ENCODE peak calls at places on chromosomes 11 and 22, in five cellular contexts. N is right lobe of liver, L is Kasumi-1, A is BE2C, B is mucosa of descending colon. C is an unnamed sample.

GRCh38 chr11:119778391-119779194 is 49.6 kb upstream of the NECTIN1 start:
- DNase-seq in N (no peak), L (no peak), A (no peak), B (no peak), C (no peak)

GRCh38 chr11:4645974-4646373 is 2.2 kb downstream of the OR51E1 start:
- DNase-seq in N (no peak), L (no peak), A (no peak), B (no peak), C (peak)

GRCh38 chr11:79244175-79244804 is 196.5 kb downstream of the TENM4 start:
- DNase-seq in N (no peak), L (no peak), A (no peak), B (no peak), C (no peak)

GRCh38 chr11:2325123-2325522 is 23.3 kb downstream of the TSPAN32 start:
- DNase-seq in N (no peak), L (no peak), A (no peak), B (no peak), C (no peak)

GRCh38 chr11:2768471-2769408 is 68.9 kb upstream of the KCNQ1OT1 start:
- DNase-seq in N (no peak), L (no peak), A (no peak), B (no peak), C (no peak)

GRCh38 chr22:23266780-23267179 is 86.5 kb downstream of the BCR start:
- DNase-seq in N (no peak), L (no peak), A (no peak), B (no peak), C (no peak)

GRCh38 chr11:112499153-112499907 is 238.7 kb upstream of the PLET1 start:
- DNase-seq in N (no peak), L (no peak), A (no peak), B (no peak), C (no peak)

GRCh38 chr11:8271106-8271886 is 7.6 kb upstream of the LMO1 start:
- DNase-seq in N (no peak), L (no peak), A (no peak), B (no peak), C (no peak)

GRCh38 chr22:49724030-49724892 is 103.4 kb downstream of the BRD1 start:
- DNase-seq in N (no peak), L (no peak), A (no peak), B (peak), C (no peak)

GRCh38 chr22:29266564-29267461 is 968 bp downstream of the RHBDD3 start:
- DNase-seq in N (peak), L (peak), A (peak), B (peak), C (no peak)

GRCh38 chr11:101920992-101921391 is 4.7 kb upstream of the ANGPTL5 start:
- DNase-seq in N (no peak), L (no peak), A (no peak), B (no peak), C (no peak)

GRCh38 chr22:42324566-42324965 is 54.1 kb upstream of the TCF20 start:
- DNase-seq in N (no peak), L (peak), A (no peak), B (no peak), C (no peak)

GRCh38 chr11:32435511-32435946 is at the start of gene WT1:
- DNase-seq in N (no peak), L (peak), A (peak), B (no peak), C (peak)

GRCh38 chr22:31625661-31626426 is 36.2 kb downstream of the PISD start:
- DNase-seq in N (no peak), L (no peak), A (peak), B (no peak), C (peak)

GRCh38 chr11:74265256-74265655 is 46.2 kb downstream of the P4HA3 start:
- DNase-seq in N (no peak), L (no peak), A (no peak), B (no peak), C (no peak)

GRCh38 chr11:69344570-69345145 is 50.7 kb downstream of the MYEOV start:
- DNase-seq in N (no peak), L (no peak), A (no peak), B (no peak), C (no peak)

GRCh38 chr11:35214181-35214770 is 75.3 kb downstream of the CD44 start:
- DNase-seq in N (no peak), L (no peak), A (no peak), B (no peak), C (no peak)

GRCh38 chr22:19419464-19420178 is 11.9 kb downstream of the HIRA start:
- DNase-seq in N (no peak), L (peak), A (no peak), B (no peak), C (no peak)

GRCh38 chr11:40179541-40179940 is 1279.9 kb downstream of the LRRC4C start:
- DNase-seq in N (no peak), L (no peak), A (peak), B (no peak), C (no peak)

GRCh38 chr11:129643031-129643721 is 172.5 kb upstream of the TMEM45B start:
- DNase-seq in N (no peak), L (no peak), A (no peak), B (no peak), C (no peak)

GRCh38 chr11:14713518-14714244 is 70.1 kb downstream of the PDE3B start:
- DNase-seq in N (no peak), L (peak), A (no peak), B (no peak), C (no peak)

GRCh38 chr11:73262851-73263495 is 9.2 kb upstream of the P2RY6 start:
- DNase-seq in N (no peak), L (no peak), A (no peak), B (no peak), C (no peak)

C was measured in right cardiac atrium.